ENCODE peak calls at places on chromosomes 4 and X, in six cellular contexts. L is K562, U is GM23248, Y is lower lobe of right lung, K is Karpas-422, T is BE2C. B is an unnamed sample.
A peak's percentile ranks its signal among the peaks of the same experiment; 100 is the strongest.

GRCh38 chr4:3845094-3845743 is 79.0 kb downstream of the ADRA2C start:
- DNase-seq in Y (no peak), K (no peak), T (no peak), U (no peak), L (no peak), B (no peak)

GRCh38 chrX:56764153-56764974 is 35.3 kb downstream of the NBDY start:
- DNase-seq in T (peak; percentile 54), Y (no peak), L (peak; percentile 42), K (peak; percentile 93), U (peak; percentile 75), B (no peak)

GRCh38 chr4:56613101-56613862 is 67.8 kb downstream of the HOPX start:
- DNase-seq in U (peak; percentile 46), K (no peak), Y (no peak), L (no peak), T (no peak), B (peak; percentile 45)

GRCh38 chr4:153611679-153612078 is 72.4 kb upstream of the TLR2 start:
- DNase-seq in L (no peak), K (no peak), Y (no peak), U (peak; percentile 12), T (no peak), B (peak; percentile 12)

GRCh38 chrX:43423876-43424275 is 232.2 kb upstream of the MAOA start:
- DNase-seq in K (no peak), T (no peak), Y (no peak), L (no peak), U (no peak), B (no peak)

GRCh38 chr4:6568689-6569332 is 6.2 kb upstream of the MAN2B2 start:
- DNase-seq in K (no peak), Y (no peak), T (no peak), U (peak; percentile 70), L (no peak), B (peak; percentile 29)

GRCh38 chrX:17414839-17415238 is 39.8 kb downstream of the NHS start:
- DNase-seq in L (no peak), U (no peak), Y (no peak), K (no peak), T (peak; percentile 31), B (no peak)

GRCh38 chr4:89404530-89404929 is 96.9 kb upstream of the GPRIN3 start:
- DNase-seq in T (no peak), K (no peak), U (no peak), Y (no peak), L (no peak), B (peak; percentile 38)

GRCh38 chr4:183987529-183987946 is 82.4 kb downstream of the STOX2 start:
- DNase-seq in T (peak; percentile 89), Y (peak; percentile 69), L (no peak), U (peak; percentile 94), K (no peak), B (peak; percentile 68)

GRCh38 chr4:153763404-153763803 is 3.6 kb upstream of the RNF175 start:
- DNase-seq in U (peak; percentile 7), K (peak; percentile 66), Y (no peak), L (no peak), T (no peak), B (no peak)

GRCh38 chr4:89823416-89823815 is 13.5 kb downstream of the SNCA start:
- DNase-seq in U (peak; percentile 17), L (no peak), K (no peak), T (no peak), Y (no peak), B (no peak)

GRCh38 chrX:44344194-44344593 is 722 bp upstream of the EFHC2 start:
- DNase-seq in U (no peak), L (peak; percentile 76), K (no peak), Y (peak; percentile 52), T (no peak), B (no peak)

GRCh38 chrX:38636949-38637819 is 75.8 kb downstream of the TSPAN7 start:
- DNase-seq in L (no peak), T (peak; percentile 21), Y (no peak), U (no peak), K (no peak), B (no peak)

GRCh38 chr4:76206222-76206942 is 7.2 kb downstream of the SCARB2 start:
- DNase-seq in K (no peak), Y (no peak), T (peak; percentile 58), L (no peak), U (peak; percentile 62), B (no peak)

GRCh38 chrX:96389314-96390048 is 295.2 kb upstream of the DIAPH2 start:
- DNase-seq in T (no peak), U (no peak), L (no peak), Y (no peak), K (no peak), B (no peak)

GRCh38 chr4:47668810-47669408 is 169.0 kb downstream of the CORIN start:
- DNase-seq in L (peak; percentile 15), K (peak; percentile 83), Y (no peak), T (peak; percentile 21), U (peak; percentile 66), B (no peak)

GRCh38 chrX:14506866-14507265 is 22.5 kb upstream of the GLRA2 start:
- DNase-seq in K (no peak), L (no peak), U (no peak), T (no peak), Y (no peak), B (no peak)

GRCh38 chr4:1396806-1397455 is 9.3 kb downstream of the NKX1-1 start:
- DNase-seq in Y (peak; percentile 29), K (no peak), T (peak; percentile 4), L (no peak), U (no peak), B (no peak)

GRCh38 chr4:6221296-6221850 is 21.0 kb upstream of the JAKMIP1 start:
- DNase-seq in K (no peak), T (no peak), Y (no peak), L (no peak), U (no peak), B (no peak)

GRCh38 chrX:102155806-102156179 is at the start of gene BEX5:
- DNase-seq in K (peak; percentile 90), T (peak; percentile 21), Y (peak; percentile 63), U (peak; percentile 54), L (peak; percentile 34), B (no peak)

GRCh38 chr4:125849869-125850268 is 535.1 kb downstream of the FAT4 start:
- DNase-seq in U (peak; percentile 66), T (no peak), L (peak; percentile 3), K (no peak), Y (no peak), B (peak; percentile 46)

GRCh38 chrX:153901753-153902140 is 2.7 kb upstream of the AVPR2 start:
- DNase-seq in L (no peak), T (no peak), K (no peak), U (no peak), Y (no peak), B (no peak)

GRCh38 chr4:16418814-16419213 is 192.5 kb upstream of the TAPT1 start:
- DNase-seq in T (no peak), L (no peak), U (peak; percentile 31), K (no peak), Y (no peak), B (peak; percentile 89)

GRCh38 chr4:7651461-7651921 is 216.8 kb upstream of the PSAPL1 start:
- DNase-seq in U (peak; percentile 18), K (no peak), L (no peak), T (peak; percentile 65), Y (peak; percentile 49), B (no peak)

DNA sequence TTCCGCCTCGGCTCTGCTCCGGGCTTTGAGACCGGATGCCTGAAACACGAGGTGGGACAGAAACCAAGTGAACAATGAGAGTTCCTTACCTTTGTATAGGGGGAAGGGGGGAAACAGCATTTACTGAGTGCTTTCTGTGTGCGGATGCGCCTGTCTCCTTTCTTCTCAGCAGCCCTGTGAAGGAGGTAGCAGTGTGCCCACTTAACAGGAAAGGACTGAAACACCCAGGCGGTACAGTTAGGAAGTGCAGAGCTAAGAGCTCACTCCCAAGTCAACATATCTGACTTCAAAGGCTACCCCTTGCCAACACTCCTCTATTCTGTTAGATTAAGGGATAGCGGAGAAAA is 43.1 kb upstream of the TMSB15B start:
- DNase-seq in L (no peak), T (peak; percentile 10), Y (no peak), U (peak; percentile 68), K (peak; percentile 77), B (peak; percentile 15)
- H3K4me3 ChIP-seq in L (no peak overlapping the region), T (peak overlapping the region; percentile 58), Y (peak overlapping the region; percentile 61), U (peak overlapping the region; percentile 72), K (peak overlapping the region; percentile 68), B (peak overlapping the region; percentile 66)

DNA sequence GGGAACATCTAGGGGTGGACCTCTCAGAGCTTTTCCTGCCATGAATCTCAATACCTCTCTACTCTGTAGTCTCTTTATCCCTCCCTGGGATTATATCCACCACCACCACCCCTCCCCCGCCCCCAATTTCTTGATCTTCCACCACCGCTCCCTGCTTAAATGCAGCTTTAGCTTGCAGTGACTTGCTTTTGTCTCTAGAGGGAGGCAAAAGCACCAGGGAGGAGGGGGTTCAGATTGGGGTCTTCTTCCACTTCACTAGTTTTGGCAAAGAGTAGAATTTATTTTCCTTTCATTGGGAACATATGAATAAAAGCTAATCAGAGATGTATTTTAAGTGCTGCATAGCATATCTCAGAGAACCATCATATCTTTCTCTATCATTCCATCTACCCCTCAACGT is 5.5 kb downstream of the ARHGAP36 start:
- DNase-seq in L (peak; percentile 12), K (no peak), U (no peak), Y (no peak), T (no peak), B (no peak)
- H3K4me3 ChIP-seq in L (no peak overlapping the region), K (no peak overlapping the region), U (no peak overlapping the region), Y (no peak overlapping the region), T (no peak overlapping the region), B (no peak overlapping the region)

DNA sequence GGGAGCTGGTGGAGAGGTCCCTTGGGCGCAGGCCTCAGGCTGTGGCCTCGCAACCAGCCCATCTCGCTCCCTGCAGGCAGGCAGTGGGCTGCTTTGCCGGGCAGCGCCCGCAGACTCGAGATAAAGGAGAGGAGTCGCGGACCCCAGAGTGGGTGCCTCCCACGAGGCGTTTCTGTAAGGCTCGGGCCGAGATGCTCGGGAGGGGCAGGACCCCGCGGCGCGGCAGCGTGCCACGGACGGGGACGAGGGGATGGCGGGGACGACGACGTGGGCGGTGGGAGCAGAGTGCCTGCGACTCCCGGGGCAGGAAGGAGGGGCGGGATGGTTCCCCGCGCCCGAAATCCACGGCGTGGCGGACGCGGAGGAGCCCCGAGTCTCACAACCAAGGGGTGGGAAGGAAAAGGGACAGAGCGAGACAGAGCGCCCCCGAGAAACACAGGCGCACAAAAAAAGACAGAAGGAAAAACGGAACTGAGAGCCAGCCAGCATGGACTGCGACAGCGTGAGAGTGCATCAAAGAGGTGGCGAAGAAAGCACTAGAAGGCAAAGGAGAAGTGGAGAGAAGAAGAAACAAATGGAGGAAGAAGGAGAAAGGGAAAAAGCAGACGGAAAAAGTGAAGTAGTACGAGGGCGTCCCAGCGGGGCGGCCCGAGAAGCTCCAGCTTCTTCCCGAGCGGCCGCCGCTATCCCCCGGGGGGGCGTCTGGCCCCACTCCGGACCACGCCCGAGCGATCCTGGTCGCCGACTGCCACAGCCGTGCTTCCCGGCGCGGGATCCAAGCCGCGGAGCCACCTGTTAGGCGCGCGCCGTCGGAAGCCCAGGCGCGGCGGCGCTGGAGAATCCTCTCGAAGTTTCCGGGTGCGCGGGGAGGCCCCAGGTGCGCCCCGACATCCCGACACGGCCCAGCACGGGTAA is 1.5 kb downstream of the BEND4 start:
- DNase-seq in Y (no peak), T (peak; percentile 41), K (no peak), U (peak; percentile 4), L (no peak), B (no peak)
- H3K4me3 ChIP-seq in Y (peak overlapping the region; percentile 59), T (peak overlapping the region; percentile 79), K (no peak overlapping the region), U (no peak overlapping the region), L (no peak overlapping the region), B (no peak overlapping the region)

DNA sequence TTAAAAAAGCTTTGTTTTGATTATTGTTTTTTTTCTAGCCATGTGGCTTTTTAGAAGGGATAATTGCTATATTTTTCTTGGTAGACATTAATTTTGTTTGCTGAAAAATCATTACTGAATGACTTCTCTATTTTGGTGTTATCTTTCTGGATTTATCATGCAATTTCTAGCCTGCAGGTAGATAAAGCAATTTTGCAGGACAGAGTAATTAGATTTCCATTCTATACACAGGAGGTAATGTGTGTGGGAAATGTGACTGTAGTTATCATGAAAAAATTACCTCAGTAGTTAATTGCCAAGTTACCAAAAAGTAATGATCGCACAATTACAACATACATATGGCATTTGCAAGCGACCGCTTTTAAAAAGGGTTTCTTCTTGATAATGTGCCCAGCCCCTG is 66.0 kb downstream of the KIT start:
- DNase-seq in Y (no peak), K (no peak), L (no peak), T (no peak), U (no peak), B (no peak)
- H3K4me3 ChIP-seq in Y (no peak overlapping the region), K (no peak overlapping the region), L (no peak overlapping the region), T (no peak overlapping the region), U (no peak overlapping the region), B (no peak overlapping the region)

B was measured in skeletal muscle cell.